ENCODE peak calls at places on chromosomes 1 and 21, in five cellular contexts. K is heart left ventricle, B is A549, Z is lower leg skin, A is Peyer's patch. J is an unnamed sample.

GRCh38 chr21:33844890-33845205 is 70.8 kb downstream of the ATP5PO start:
- DNase-seq in K (no peak), B (no peak), Z (no peak), A (no peak), J (no peak)

GRCh38 chr1:39754026-39754569 is 15.4 kb downstream of the PPIE start:
- DNase-seq in K (no peak), B (no peak), Z (no peak), A (no peak), J (no peak)

GRCh38 chr1:44808938-44809917 is 905 bp downstream of the BTBD19 start:
- DNase-seq in K (peak; percentile 73), B (no peak), Z (peak; percentile 62), A (peak; percentile 92), J (peak; percentile 50)

GRCh38 chr1:61139324-61140055 is 57.1 kb downstream of the NFIA start:
- DNase-seq in K (no peak), B (peak; percentile 41), Z (no peak), A (no peak), J (peak; percentile 66)

GRCh38 chr1:104238991-104239390 is 489.3 kb downstream of the AMY1C start:
- DNase-seq in K (no peak), B (no peak), Z (no peak), A (no peak), J (no peak)

GRCh38 chr1:171664976-171665375 is 12.5 kb upstream of the MYOC start:
- DNase-seq in K (no peak), B (no peak), Z (no peak), A (no peak), J (no peak)

GRCh38 chr21:36504067-36505058 is 24.4 kb upstream of the CLDN14 start:
- DNase-seq in K (no peak), B (peak; percentile 5), Z (peak; percentile 28), A (peak; percentile 64), J (peak; percentile 50)

GRCh38 chr1:208988811-208989222 is 594.7 kb upstream of the CAMK1G start:
- DNase-seq in K (no peak), B (no peak), Z (no peak), A (no peak), J (no peak)

GRCh38 chr1:104028670-104029069 is 279.0 kb downstream of the AMY1C start:
- DNase-seq in K (no peak), B (no peak), Z (no peak), A (no peak), J (no peak)

GRCh38 chr1:186571771-186572170 is 108.5 kb downstream of the PTGS2 start:
- DNase-seq in K (no peak), B (no peak), Z (no peak), A (no peak), J (no peak)

GRCh38 chr1:235157150-235157549 is 3.9 kb downstream of the RBM34 start:
- DNase-seq in K (no peak), B (no peak), Z (no peak), A (no peak), J (no peak)

GRCh38 chr1:55727010-55727409 is 511.8 kb upstream of the USP24 start:
- DNase-seq in K (no peak), B (no peak), Z (no peak), A (no peak), J (no peak)

GRCh38 chr1:167491586-167492408 is 26.5 kb downstream of the CD247 start:
- DNase-seq in K (no peak), B (no peak), Z (no peak), A (peak; percentile 50), J (no peak)

GRCh38 chr1:10522324-10522860 is 47.6 kb downstream of the PEX14 start:
- DNase-seq in K (no peak), B (no peak), Z (no peak), A (no peak), J (no peak)

GRCh38 chr1:190634134-190634533 is 156.5 kb upstream of the BRINP3 start:
- DNase-seq in K (no peak), B (no peak), Z (no peak), A (no peak), J (no peak)

GRCh38 chr1:92907949-92908684 is 53.1 kb downstream of the DIPK1A start:
- DNase-seq in K (no peak), B (no peak), Z (no peak), A (no peak), J (no peak)

GRCh38 chr1:35406103-35406502 is 137.6 kb downstream of the ZMYM4 start:
- DNase-seq in K (no peak), B (no peak), Z (no peak), A (no peak), J (no peak)

GRCh38 chr1:11784993-11785769 is 20.6 kb downstream of the MTHFR start:
- DNase-seq in K (peak; percentile 90), B (peak; percentile 71), Z (no peak), A (peak; percentile 88), J (peak; percentile 72)

GRCh38 chr1:153238536-153238935 is 21.0 kb upstream of the LORICRIN start:
- DNase-seq in K (no peak), B (no peak), Z (no peak), A (peak; percentile 56), J (no peak)

GRCh38 chr1:11796036-11796828 is 9.5 kb downstream of the MTHFR start:
- DNase-seq in K (peak; percentile 71), B (no peak), Z (no peak), A (no peak), J (peak; percentile 82)

GRCh38 chr21:15742052-15742451 is 12.3 kb downstream of the USP25 start:
- DNase-seq in K (no peak), B (no peak), Z (no peak), A (no peak), J (no peak)

GRCh38 chr1:211589782-211590721 is 11.1 kb upstream of the SLC30A1 start:
- DNase-seq in K (peak; percentile 82), B (no peak), Z (peak; percentile 84), A (peak; percentile 76), J (peak; percentile 22)

GRCh38 chr1:101291562-101292035 is 54.8 kb downstream of the S1PR1 start:
- DNase-seq in K (no peak), B (no peak), Z (peak; percentile 38), A (no peak), J (peak; percentile 15)

GRCh38 chr1:3504151-3504822 is 49.8 kb downstream of the ARHGEF16 start:
- DNase-seq in K (no peak), B (peak; percentile 65), Z (peak; percentile 90), A (no peak), J (no peak)

GRCh38 chr1:1678581-1679380 is 13.8 kb downstream of the SLC35E2B start:
- DNase-seq in K (peak; percentile 29), B (peak; percentile 12), Z (no peak), A (peak; percentile 92), J (peak; percentile 42)

GRCh38 chr1:21816602-21817302 is 4.7 kb downstream of the LDLRAD2 start:
- DNase-seq in K (no peak), B (no peak), Z (no peak), A (peak; percentile 60), J (no peak)
- TF ChIP-seq POLR2A in K (no peak), B (no peak), Z (no peak), A (no peak), J (no peak)

DNA sequence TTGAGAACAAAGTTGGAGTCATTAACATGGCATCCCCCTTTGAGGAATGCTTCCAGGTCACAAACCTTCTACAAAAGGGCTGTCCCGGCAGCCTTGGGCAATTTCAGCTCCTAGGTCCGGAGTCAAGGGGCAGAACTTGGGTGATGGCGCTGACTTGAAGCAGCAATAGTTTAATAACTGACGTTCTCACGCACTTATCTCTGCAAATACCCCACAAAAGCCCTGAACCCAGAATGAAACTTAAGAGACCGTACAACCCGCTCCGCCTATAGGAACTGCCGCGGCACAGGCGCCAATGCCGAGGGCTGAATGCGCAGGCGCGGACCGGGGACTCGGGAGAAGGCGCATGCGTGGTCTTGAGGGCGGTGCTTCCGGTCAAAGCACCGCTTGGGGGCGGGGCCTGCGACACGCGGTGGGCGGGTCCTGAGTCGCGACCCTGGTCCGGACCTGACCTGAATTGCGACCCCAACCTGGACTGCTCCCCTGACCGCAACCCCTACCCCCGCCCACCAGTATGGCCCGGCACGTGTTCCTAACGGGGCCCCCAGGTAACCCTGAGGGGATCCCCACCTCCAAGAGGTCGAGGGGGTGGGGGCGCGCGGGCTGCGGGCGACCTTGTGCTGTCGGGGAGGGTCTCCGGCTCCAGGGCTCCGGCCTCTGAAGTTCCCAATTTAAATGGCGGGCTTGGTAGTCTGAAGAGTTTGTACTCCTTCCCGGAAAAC is at the start of gene NTPCR:
- DNase-seq in K (peak; percentile 98), B (peak; percentile 94), Z (peak; percentile 89), A (peak; percentile 97), J (peak; percentile 96)
- TF ChIP-seq POLR2A in K (no peak), B (peak; percentile 64), Z (no peak), A (peak; percentile 31), J (peak; percentile 74)

DNA sequence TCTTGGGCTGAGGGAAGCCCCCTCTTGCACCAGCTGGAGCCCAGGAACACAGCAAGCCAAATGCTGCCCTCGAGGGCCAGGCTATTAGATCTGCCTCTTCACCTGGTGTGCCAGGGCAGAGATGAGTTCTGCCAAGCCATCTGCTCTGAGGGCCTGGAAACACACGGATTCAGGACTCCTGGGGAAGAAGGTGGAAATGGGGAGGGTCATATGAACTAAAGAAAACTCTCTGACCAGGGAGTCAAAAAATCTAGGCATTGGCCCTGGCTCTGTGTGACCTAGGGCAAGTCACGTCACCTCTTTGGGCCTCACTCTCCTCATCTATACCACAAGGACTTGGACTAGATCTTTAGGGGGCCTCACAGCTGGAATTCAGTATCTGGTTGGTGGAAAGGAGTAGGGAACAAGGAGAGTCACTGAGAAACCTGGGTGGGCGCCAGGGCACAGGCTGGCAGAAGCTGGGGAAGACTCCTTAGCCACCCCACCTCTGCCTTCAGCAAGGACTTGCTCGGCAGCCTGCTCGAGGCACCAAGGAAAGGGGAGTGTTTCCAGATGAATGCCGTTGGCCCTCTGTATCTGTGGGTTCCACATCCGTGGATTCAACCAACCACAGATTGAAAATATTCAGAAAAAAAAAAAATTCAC is 1.3 kb upstream of the OPTC start:
- DNase-seq in K (no peak), B (no peak), Z (no peak), A (no peak), J (no peak)
- TF ChIP-seq POLR2A in K (no peak), B (no peak), Z (no peak), A (no peak), J (no peak)

GRCh38 chr1:43648448-43648847 is 1.5 kb upstream of the KDM4A start:
- DNase-seq in K (no peak), B (no peak), Z (no peak), A (no peak), J (no peak)

GRCh38 chr1:43651188-43651587 is 1.2 kb downstream of the KDM4A start:
- DNase-seq in K (no peak), B (no peak), Z (no peak), A (no peak), J (peak; percentile 38)

GRCh38 chr1:43651922-43652321 is 2.0 kb downstream of the KDM4A start:
- DNase-seq in K (no peak), B (no peak), Z (no peak), A (peak; percentile 46), J (peak; percentile 13)

GRCh38 chr1:43653339-43653738 is 3.4 kb downstream of the KDM4A start:
- DNase-seq in K (no peak), B (peak; percentile 36), Z (no peak), A (no peak), J (peak; percentile 50)

DNA sequence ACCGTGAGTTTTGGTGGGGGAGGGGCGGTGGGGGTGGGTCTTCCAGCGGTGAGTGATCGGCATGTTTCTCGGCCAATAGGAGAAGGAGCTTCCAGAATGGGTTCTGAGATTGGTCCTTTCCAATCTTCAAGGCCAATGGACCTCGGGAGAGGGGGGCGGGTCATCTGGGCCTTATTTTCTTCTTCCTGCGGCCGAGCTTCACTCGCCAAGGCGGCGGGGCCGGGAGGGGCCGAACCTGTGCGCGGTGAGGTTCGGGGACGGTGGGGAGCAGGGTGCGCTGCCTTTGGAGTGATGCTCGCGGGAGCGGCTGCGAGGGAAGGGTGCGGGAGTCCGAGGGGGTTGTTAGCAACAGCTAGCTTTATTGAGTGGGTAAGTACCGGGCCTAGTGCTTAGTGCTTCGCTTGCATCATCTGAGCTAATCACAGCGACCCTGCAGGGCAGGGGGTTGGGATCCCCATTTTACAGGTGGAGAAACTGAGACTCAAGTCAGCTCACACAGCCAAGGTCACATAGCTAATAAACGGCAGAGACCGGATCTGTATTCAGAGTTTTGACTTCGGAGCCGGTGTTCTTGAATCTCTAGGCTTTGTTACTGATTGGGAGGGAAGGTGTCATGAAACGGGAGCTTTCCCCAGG is 475 bp downstream of the KDM4A start:
- DNase-seq in K (peak; percentile 94), B (peak; percentile 99), Z (peak; percentile 97), A (peak; percentile 99), J (peak; percentile 98)
- TF ChIP-seq POLR2A in K (peak; percentile 89), B (peak; percentile 99), Z (no peak), A (peak; percentile 99), J (peak; percentile 97)